ENCODE peak calls at places on chromosome 22, in seven cellular contexts. M is heart left ventricle; C is NCI-H146; S is stimulated activated CD8-positive, alpha-beta memory T cell treated with anti-CD3 and anti-CD28 coated beads, Interleukin-15, amount 100 ng/mL, for 24 hours; B is lung microvascular endothelial cell; D is NCI-H2081; W is stimulated activated CD4-positive, alpha-beta T cell treated with anti-CD3 and anti-CD28 coated beads, Interleukin-12 subunit alpha, Interleukin-12 subunit beta, amount 100 ng/mL, for 24 hours. U is an unnamed sample.

GRCh38 chr22:30212996-30213441 is 33.5 kb downstream of the LIF start:
- DNase-seq in W (no peak), B (no peak), C (no peak), S (no peak), M (no peak), D (no peak), U (no peak)

GRCh38 chr22:48651981-48652538 is 1175.6 kb downstream of the BRD1 start:
- DNase-seq in C (no peak), S (no peak), B (no peak), W (no peak), M (no peak), D (no peak), U (no peak)

GRCh38 chr22:22752556-22753477 is 108.4 kb downstream of the GGTLC2 start:
- DNase-seq in M (no peak), D (no peak), C (peak; percentile 69), W (no peak), S (no peak), B (no peak), U (no peak)

GRCh38 chr22:22427542-22428065 is 80.9 kb downstream of the ZNF280B start:
- DNase-seq in M (no peak), B (no peak), D (no peak), W (no peak), S (no peak), C (no peak), U (no peak)

GRCh38 chr22:29216873-29217666 is 11.4 kb downstream of the EMID1 start:
- DNase-seq in W (no peak), C (no peak), D (no peak), M (no peak), S (no peak), B (no peak), U (no peak)

GRCh38 chr22:40216041-40216756 is 38.5 kb downstream of the TNRC6B start:
- DNase-seq in M (no peak), B (no peak), C (no peak), W (no peak), D (no peak), S (no peak), U (no peak)

GRCh38 chr22:19524170-19525115 is at the start of gene CLDN5:
- DNase-seq in B (peak; percentile 88), W (no peak), S (no peak), D (no peak), M (peak; percentile 78), C (no peak), U (peak; percentile 37)

GRCh38 chr22:19668748-19669147 is 45.6 kb upstream of the SEPTIN5 start:
- DNase-seq in C (no peak), W (no peak), S (no peak), D (no peak), B (no peak), M (no peak), U (no peak)

GRCh38 chr22:26857169-26857568 is 199.8 kb downstream of the MIAT start:
- DNase-seq in D (no peak), M (no peak), W (no peak), C (no peak), B (no peak), S (no peak), U (no peak)

GRCh38 chr22:23353004-23353403 is 172.7 kb downstream of the BCR start:
- DNase-seq in B (no peak), C (no peak), S (no peak), W (no peak), D (no peak), M (no peak), U (no peak)

GRCh38 chr22:19875531-19876313 is 21.0 kb upstream of the GNB1L start:
- DNase-seq in M (peak; percentile 15), B (no peak), W (no peak), D (no peak), C (no peak), S (no peak), U (peak; percentile 15)

GRCh38 chr22:36215976-36216375 is 14.4 kb upstream of the APOL4 start:
- DNase-seq in M (no peak), C (no peak), S (no peak), D (no peak), B (no peak), W (no peak), U (no peak)

GRCh38 chr22:19812910-19813309 is 41.8 kb downstream of the GNB1L start:
- DNase-seq in S (no peak), B (no peak), C (no peak), W (no peak), M (no peak), D (no peak), U (no peak)

GRCh38 chr22:22180738-22181514 is 63.7 kb upstream of the VPREB1 start:
- DNase-seq in S (no peak), M (no peak), C (no peak), D (no peak), B (no peak), W (no peak), U (no peak)

GRCh38 chr22:30185129-30185528 is 61.4 kb downstream of the LIF start:
- DNase-seq in B (no peak), C (no peak), M (no peak), W (no peak), D (no peak), S (no peak), U (no peak)

U was measured in uterus.